ENCODE peak calls at places on chromosome 12, in four cellular contexts. N is IMR-90, Y is mesendoderm, L is H1. Q is an unnamed sample.

GRCh38 chr12:117105902-117106301 is 6.7 kb upstream of the TESC start:
- DNase-seq in N (no peak), Y (no peak), L (no peak), Q (no peak)

GRCh38 chr12:103373088-103373523 is 122.7 kb downstream of the C12orf42 start:
- DNase-seq in N (no peak), Y (no peak), L (no peak), Q (no peak)

GRCh38 chr12:19496249-19497208 is 57.2 kb downstream of the AEBP2 start:
- DNase-seq in N (no peak), Y (peak), L (no peak), Q (no peak)

GRCh38 chr12:94240171-94240570 is 91.8 kb downstream of the PLXNC1 start:
- DNase-seq in N (no peak), Y (no peak), L (no peak), Q (no peak)

GRCh38 chr12:81598205-81598604 is 160.9 kb downstream of the PPFIA2 start:
- DNase-seq in N (no peak), Y (no peak), L (no peak), Q (no peak)

GRCh38 chr12:100164153-100164704 is 21.6 kb upstream of the BLTP3B start:
- DNase-seq in N (no peak), Y (no peak), L (no peak), Q (no peak)

GRCh38 chr12:130266751-130267150 is 70.9 kb upstream of the PIWIL1 start:
- DNase-seq in N (no peak), Y (peak), L (peak), Q (peak)

GRCh38 chr12:11067514-11067913 is 5.4 kb upstream of the TAS2R46 start:
- DNase-seq in N (peak), Y (no peak), L (no peak), Q (no peak)

GRCh38 chr12:16939871-16940306 is 333.9 kb upstream of the LMO3 start:
- DNase-seq in N (peak), Y (peak), L (peak), Q (peak)

GRCh38 chr12:52613363-52614030 is 4.9 kb downstream of the KRT73 start:
- DNase-seq in N (no peak), Y (no peak), L (no peak), Q (peak)

GRCh38 chr12:19971881-19972280 is 396.5 kb upstream of the PDE3A start:
- DNase-seq in N (no peak), Y (peak), L (no peak), Q (no peak)

GRCh38 chr12:104682790-104683279 is 226.1 kb downstream of the CHST11 start:
- DNase-seq in N (no peak), Y (no peak), L (no peak), Q (no peak)

GRCh38 chr12:132046561-132046960 is 96.8 kb downstream of the EP400 start:
- DNase-seq in N (peak), Y (peak), L (no peak), Q (no peak)

GRCh38 chr12:71469235-71469873 is 29.8 kb downstream of the LGR5 start:
- DNase-seq in N (peak), Y (peak), L (no peak), Q (peak)

GRCh38 chr12:99824900-99825562 is 159.7 kb downstream of the ANKS1B start:
- DNase-seq in N (no peak), Y (no peak), L (no peak), Q (no peak)

GRCh38 chr12:127296591-127296990 is 970.4 kb upstream of the TMEM132C start:
- DNase-seq in N (no peak), Y (no peak), L (no peak), Q (no peak)

GRCh38 chr12:64696065-64696741 is 63.0 kb downstream of the GNS start:
- DNase-seq in N (peak), Y (no peak), L (no peak), Q (no peak)

GRCh38 chr12:39866135-39866534 is 239.7 kb downstream of the SLC2A13 start:
- DNase-seq in N (no peak), Y (no peak), L (no peak), Q (no peak)

GRCh38 chr12:76586764-76587395 is 27.3 kb upstream of the OSBPL8 start:
- DNase-seq in N (peak), Y (peak), L (no peak), Q (no peak)

GRCh38 chr12:93616584-93617101 is 44.2 kb downstream of the SOCS2 start:
- DNase-seq in N (peak), Y (peak), L (peak), Q (peak)

GRCh38 chr12:62658910-62659309 is 192.3 kb downstream of the MON2 start:
- DNase-seq in N (no peak), Y (peak), L (no peak), Q (no peak)
- H3K56ac ChIP-seq in N (no peak), Y (peak), L (no peak), Q (no peak)

DNA sequence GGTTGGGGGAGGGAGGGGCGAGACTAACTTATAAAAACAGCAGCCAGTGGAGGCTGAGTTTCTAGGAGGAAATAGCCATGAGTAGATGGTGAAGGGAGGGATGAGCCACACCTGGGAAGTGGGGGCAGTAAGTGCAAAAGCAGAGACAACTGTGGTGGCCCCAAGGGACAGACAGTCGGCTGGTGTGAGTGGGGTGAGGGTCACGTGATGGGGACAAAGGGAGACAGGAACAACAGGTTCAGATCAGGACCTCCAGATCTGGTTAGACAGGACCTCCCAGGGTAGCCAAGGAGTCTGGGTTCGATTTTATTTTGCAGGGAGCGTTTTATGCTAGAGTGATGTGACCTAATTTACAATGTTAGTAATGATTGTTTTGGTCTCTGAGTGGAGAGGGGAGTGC is 8.6 kb downstream of the RPH3A start:
- DNase-seq in N (no peak), Y (no peak), L (no peak), Q (no peak)
- H3K56ac ChIP-seq in N (no peak), Y (no peak), L (no peak), Q (no peak)

GRCh38 chr12:91154131-91154530 is 28.5 kb downstream of the DCN start:
- DNase-seq in N (no peak), Y (no peak), L (no peak), Q (no peak)
- H3K56ac ChIP-seq in N (no peak), Y (no peak), L (no peak), Q (no peak)

GRCh38 chr12:47556219-47556618 is 149.6 kb downstream of the RPAP3 start:
- DNase-seq in N (no peak), Y (no peak), L (no peak), Q (peak)

GRCh38 chr12:47556631-47557030 is 149.2 kb downstream of the RPAP3 start:
- DNase-seq in N (no peak), Y (no peak), L (no peak), Q (no peak)

GRCh38 chr12:47553266-47553665 is 152.6 kb downstream of the RPAP3 start:
- DNase-seq in N (no peak), Y (no peak), L (no peak), Q (no peak)

GRCh38 chr12:47551426-47551851 is 154.4 kb downstream of the RPAP3 start:
- DNase-seq in N (peak), Y (no peak), L (no peak), Q (no peak)

GRCh38 chr12:47554046-47554653 is 151.7 kb downstream of the RPAP3 start:
- DNase-seq in N (no peak), Y (no peak), L (no peak), Q (no peak)
- H3K56ac ChIP-seq in N (no peak), Y (no peak), L (no peak), Q (no peak)

DNA sequence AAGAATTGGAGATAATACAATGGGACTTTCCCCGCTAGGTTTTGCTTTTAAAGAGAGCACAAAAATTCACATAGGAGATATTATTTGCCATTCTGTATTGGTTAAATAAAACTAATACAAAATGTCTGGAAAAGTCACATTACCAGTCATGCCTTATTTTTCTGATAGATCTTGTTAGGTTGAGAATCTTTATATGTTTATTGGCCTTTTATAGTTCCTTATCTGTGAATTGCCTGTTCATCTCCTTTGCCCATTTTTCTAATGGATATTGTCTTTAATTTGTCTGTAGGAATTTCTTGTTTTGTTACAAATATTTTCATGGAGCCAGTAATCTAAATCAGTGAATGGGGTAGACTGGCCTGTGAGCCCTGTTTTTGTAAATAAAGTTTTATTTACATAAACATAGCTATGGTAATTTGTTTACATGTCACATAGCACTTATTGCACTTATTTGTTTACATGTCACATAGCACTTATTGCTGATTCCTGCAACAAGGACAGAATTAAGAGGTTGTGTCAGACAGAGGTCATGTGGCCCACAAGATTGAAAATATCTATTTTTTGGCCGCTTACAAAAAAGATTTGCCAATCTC is 65.0 kb downstream of the ATF7IP start:
- DNase-seq in N (no peak), Y (no peak), L (no peak), Q (no peak)
- H3K56ac ChIP-seq in N (no peak), Y (no peak), L (no peak), Q (no peak)

GRCh38 chr12:29674463-29674862 is 109.3 kb downstream of the TMTC1 start:
- DNase-seq in N (no peak), Y (no peak), L (no peak), Q (no peak)
- H3K56ac ChIP-seq in N (no peak), Y (no peak), L (no peak), Q (no peak)

GRCh38 chr12:49046129-49046895 is 14.3 kb downstream of the KMT2D start:
- DNase-seq in N (no peak), Y (no peak), L (no peak), Q (no peak)
- H3K56ac ChIP-seq in N (no peak), Y (no peak), L (no peak), Q (no peak)

GRCh38 chr12:70217416-70217815 is 25.8 kb upstream of the CNOT2 start:
- DNase-seq in N (no peak), Y (no peak), L (no peak), Q (no peak)
- H3K56ac ChIP-seq in N (no peak), Y (no peak), L (no peak), Q (no peak)

GRCh38 chr12:6618483-6618882 is 11.3 kb upstream of the CHD4 start:
- DNase-seq in N (no peak), Y (no peak), L (no peak), Q (no peak)

GRCh38 chr12:6613015-6613775 is 6.0 kb upstream of the CHD4 start:
- DNase-seq in N (peak), Y (peak), L (no peak), Q (peak)

GRCh38 chr12:6614513-6615177 is 7.5 kb upstream of the CHD4 start:
- DNase-seq in N (no peak), Y (peak), L (no peak), Q (peak)

GRCh38 chr12:6613776-6614512 is 6.8 kb upstream of the CHD4 start:
- DNase-seq in N (peak), Y (peak), L (peak), Q (peak)

GRCh38 chr12:6615802-6616201 is 8.6 kb upstream of the CHD4 start:
- DNase-seq in N (no peak), Y (no peak), L (no peak), Q (no peak)
- H3K56ac ChIP-seq in N (no peak), Y (peak), L (no peak), Q (no peak)